ENCODE peak calls at places on chromosomes 12 and 14, in six cellular contexts. K is K562, C is endothelial cell of umbilical vein, D is MM.1S, G is PC-9, U is GM23248. S is an unnamed sample.

GRCh38 chr12:99907210-99907609 is 77.5 kb downstream of the ANKS1B start:
- DNase-seq in C (no peak), K (no peak), G (no peak), D (no peak), U (no peak), S (no peak)

GRCh38 chr12:53652366-53652765 is 23.5 kb downstream of the ATP5MC2 start:
- DNase-seq in U (peak), D (no peak), K (no peak), G (no peak), C (no peak), S (no peak)

GRCh38 chr12:94689002-94689645 is 38.8 kb upstream of the TMCC3 start:
- DNase-seq in G (no peak), U (peak), C (peak), K (no peak), D (no peak), S (no peak)

GRCh38 chr12:24554612-24555300 is 394.1 kb downstream of the BCAT1 start:
- DNase-seq in C (no peak), D (no peak), K (no peak), G (no peak), U (no peak), S (no peak)

GRCh38 chr14:68784298-68784910 is 8.5 kb downstream of the ZFP36L1 start:
- DNase-seq in C (peak), G (no peak), U (peak), D (no peak), K (no peak), S (no peak)

GRCh38 chr12:130700492-130701401 is 15.4 kb downstream of the RIMBP2 start:
- DNase-seq in C (no peak), K (no peak), D (no peak), U (no peak), G (no peak), S (no peak)

GRCh38 chr14:64465208-64465821 is at the start of gene AKAP5:
- DNase-seq in K (peak), U (peak), G (peak), D (peak), C (peak), S (peak)

GRCh38 chr14:23297878-23298277 is 4.8 kb downstream of the PPP1R3E start:
- DNase-seq in C (no peak), D (no peak), U (no peak), G (no peak), K (no peak), S (no peak)

GRCh38 chr12:108768591-108769500 is 37.5 kb upstream of the CORO1C start:
- DNase-seq in C (no peak), K (peak), U (no peak), D (peak), G (peak), S (peak)

GRCh38 chr12:105167346-105167745 is 59.8 kb downstream of the WASHC4 start:
- DNase-seq in K (no peak), U (peak), D (no peak), G (no peak), C (no peak), S (no peak)

GRCh38 chr14:49173765-49174373 is 412.3 kb downstream of the RPS29 start:
- DNase-seq in G (peak), U (peak), C (peak), K (peak), D (peak), S (peak)

GRCh38 chr12:129870796-129871195 is 33.0 kb downstream of the TMEM132D start:
- DNase-seq in G (no peak), U (no peak), K (no peak), C (no peak), D (no peak), S (peak)

GRCh38 chr12:123599310-123599709 is 2.6 kb upstream of the DDX55 start:
- DNase-seq in G (no peak), U (no peak), C (no peak), K (no peak), D (no peak), S (no peak)

GRCh38 chr12:100234166-100234565 is 32.7 kb downstream of the DEPDC4 start:
- DNase-seq in U (peak), G (peak), K (no peak), C (peak), D (no peak), S (no peak)

GRCh38 chr14:56172571-56172971 is 54.4 kb downstream of the PELI2 start:
- DNase-seq in D (no peak), K (no peak), U (peak), G (no peak), C (peak), S (no peak)

GRCh38 chr14:74913986-74914573 is 9.0 kb downstream of the RPS6KL1 start:
- DNase-seq in D (no peak), U (peak), K (no peak), G (peak), C (peak), S (peak)

GRCh38 chr12:93219947-93220346 is 157.8 kb upstream of the NUDT4 start:
- DNase-seq in K (no peak), G (no peak), D (no peak), C (no peak), U (no peak), S (no peak)

GRCh38 chr12:103830730-103831320 is 10.2 kb downstream of the NT5DC3 start:
- DNase-seq in C (no peak), K (no peak), U (no peak), D (no peak), G (no peak), S (no peak)

GRCh38 chr12:127191124-127191523 is 1075.8 kb upstream of the TMEM132C start:
- DNase-seq in C (no peak), K (no peak), G (no peak), U (peak), D (no peak), S (no peak)

GRCh38 chr14:45976001-45976400 is 675.6 kb downstream of the RPL10L start:
- DNase-seq in K (no peak), D (no peak), G (no peak), U (no peak), C (no peak), S (no peak)

GRCh38 chr12:53956914-53957536 is 2.3 kb downstream of the HOXC12 start:
- DNase-seq in C (no peak), U (no peak), K (no peak), D (no peak), G (no peak), S (no peak)

GRCh38 chr12:11178250-11178649 is 7.3 kb downstream of the SMIM10L1 start:
- DNase-seq in D (no peak), G (no peak), U (no peak), K (no peak), C (no peak), S (no peak)

GRCh38 chr14:55451950-55452349 is 11.5 kb upstream of the TBPL2 start:
- DNase-seq in K (no peak), G (no peak), C (no peak), D (no peak), U (no peak), S (no peak)

GRCh38 chr14:60327447-60328331 is 78.7 kb downstream of the PPM1A start:
- DNase-seq in C (no peak), G (peak), K (no peak), U (peak), D (peak), S (peak)

GRCh38 chr12:114185036-114185435 is 218.9 kb upstream of the RBM19 start:
- DNase-seq in U (no peak), G (no peak), D (no peak), K (no peak), C (no peak), S (no peak)
- TF ChIP-seq EZH2 in U (no peak), G (no peak), D (no peak), K (no peak), C (no peak), S (no peak)

DNA sequence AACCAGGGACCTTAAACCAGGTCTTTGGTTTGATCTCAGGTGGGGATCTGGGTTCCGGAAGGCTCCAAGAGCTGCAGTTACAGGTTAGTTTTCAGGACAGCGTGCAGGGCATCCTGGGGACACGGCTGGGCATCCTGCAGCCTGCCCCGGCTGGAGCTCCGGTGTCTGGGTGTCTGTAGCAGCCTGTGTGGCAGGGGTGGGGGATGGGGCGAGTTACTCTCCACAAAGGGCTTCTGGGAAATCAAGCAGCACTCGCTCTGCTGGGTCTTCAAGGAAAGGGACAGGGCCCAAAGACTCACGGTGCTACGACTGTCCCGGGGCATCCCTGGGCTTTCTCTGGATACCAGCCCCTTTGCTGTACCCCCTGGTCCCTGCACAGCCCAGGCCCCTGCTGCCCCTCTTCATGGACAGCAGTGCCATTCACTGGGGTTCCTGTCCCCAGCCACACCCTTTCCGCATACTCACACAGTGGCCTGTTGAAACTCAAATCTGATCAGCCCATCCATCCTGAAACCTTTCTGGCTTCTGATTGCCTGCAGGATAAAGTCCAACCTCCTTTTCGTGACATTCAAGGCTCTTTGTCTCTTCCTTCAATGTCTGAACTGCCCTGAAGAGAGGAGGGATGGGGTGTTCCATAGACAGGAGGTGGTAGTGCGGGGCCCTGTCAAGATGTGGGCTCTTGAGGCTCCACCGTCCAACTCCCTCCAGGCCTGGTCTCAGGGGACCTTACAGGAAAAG is 22.2 kb upstream of the PPP1R13B start:
- DNase-seq in K (no peak), C (no peak), G (no peak), D (no peak), U (no peak), S (no peak)
- H3K27ac ChIP-seq in K (no peak), C (no peak), G (no peak), D (no peak), U (no peak), S (no peak)

GRCh38 chr12:3251691-3252090 is 174.5 kb downstream of the TSPAN9 start:
- DNase-seq in C (no peak), G (no peak), U (no peak), D (no peak), K (no peak), S (no peak)
- TF ChIP-seq EZH2 in C (no peak), G (no peak), U (no peak), D (no peak), K (no peak), S (no peak)

GRCh38 chr12:47079894-47080724 is at the start of gene AMIGO2:
- DNase-seq in K (peak), D (no peak), G (peak), C (peak), U (peak), S (peak)

GRCh38 chr12:47080725-47081502 is 1.2 kb upstream of the AMIGO2 start:
- DNase-seq in C (peak), K (peak), G (peak), U (peak), D (no peak), S (peak)

GRCh38 chr12:47078733-47079364 is 572 bp upstream of the PCED1B start:
- DNase-seq in K (no peak), G (no peak), C (peak), D (no peak), U (peak), S (peak)

GRCh38 chr12:47078086-47078395 is 1.4 kb upstream of the PCED1B start:
- DNase-seq in C (no peak), K (no peak), G (no peak), U (no peak), D (no peak), S (no peak)

DNA sequence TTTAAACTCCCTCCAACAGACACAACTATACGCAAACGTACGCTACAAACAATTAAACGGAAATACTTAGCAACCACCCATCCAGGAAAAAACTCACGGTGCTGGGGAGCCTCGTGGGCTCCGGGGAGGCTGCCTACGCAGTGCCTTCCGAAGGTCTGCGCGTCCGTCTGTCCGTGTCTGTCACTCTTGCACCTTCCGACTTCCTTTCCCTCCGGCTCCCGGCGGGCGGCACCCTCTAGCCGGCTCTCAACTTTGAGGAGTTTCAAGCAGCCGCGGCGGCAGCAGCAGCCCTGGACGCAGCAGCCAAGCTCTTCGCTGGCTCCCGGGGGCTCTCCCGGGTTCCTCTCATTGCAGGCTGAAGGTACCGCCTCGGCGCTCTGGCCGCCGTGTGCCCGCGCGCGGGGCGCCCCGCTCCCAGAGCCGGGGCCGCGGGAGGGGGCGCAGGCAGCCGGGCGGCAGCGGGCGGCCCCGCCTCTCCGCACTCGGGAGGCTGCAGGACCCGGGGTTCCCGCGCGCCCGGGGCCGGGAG is at the start of gene PCED1B:
- DNase-seq in C (peak), K (peak), D (peak), G (peak), U (peak), S (peak)
- H3K27ac ChIP-seq in C (peak), K (peak), D (no peak), G (peak), U (peak), S (no peak)

GRCh38 chr14:24814944-24815343 is 181.0 kb upstream of the GZMB start:
- DNase-seq in G (no peak), C (no peak), D (no peak), K (no peak), U (no peak), S (no peak)

GRCh38 chr14:24813819-24814259 is 179.8 kb upstream of the GZMB start:
- DNase-seq in G (no peak), C (no peak), D (no peak), K (no peak), U (no peak), S (no peak)

GRCh38 chr14:24816011-24816928 is 182.3 kb upstream of the GZMB start:
- DNase-seq in C (no peak), K (no peak), G (no peak), D (no peak), U (peak), S (no peak)

GRCh38 chr14:24815543-24815942 is 181.6 kb upstream of the GZMB start:
- DNase-seq in D (no peak), C (no peak), G (no peak), U (no peak), K (no peak), S (no peak)

DNA sequence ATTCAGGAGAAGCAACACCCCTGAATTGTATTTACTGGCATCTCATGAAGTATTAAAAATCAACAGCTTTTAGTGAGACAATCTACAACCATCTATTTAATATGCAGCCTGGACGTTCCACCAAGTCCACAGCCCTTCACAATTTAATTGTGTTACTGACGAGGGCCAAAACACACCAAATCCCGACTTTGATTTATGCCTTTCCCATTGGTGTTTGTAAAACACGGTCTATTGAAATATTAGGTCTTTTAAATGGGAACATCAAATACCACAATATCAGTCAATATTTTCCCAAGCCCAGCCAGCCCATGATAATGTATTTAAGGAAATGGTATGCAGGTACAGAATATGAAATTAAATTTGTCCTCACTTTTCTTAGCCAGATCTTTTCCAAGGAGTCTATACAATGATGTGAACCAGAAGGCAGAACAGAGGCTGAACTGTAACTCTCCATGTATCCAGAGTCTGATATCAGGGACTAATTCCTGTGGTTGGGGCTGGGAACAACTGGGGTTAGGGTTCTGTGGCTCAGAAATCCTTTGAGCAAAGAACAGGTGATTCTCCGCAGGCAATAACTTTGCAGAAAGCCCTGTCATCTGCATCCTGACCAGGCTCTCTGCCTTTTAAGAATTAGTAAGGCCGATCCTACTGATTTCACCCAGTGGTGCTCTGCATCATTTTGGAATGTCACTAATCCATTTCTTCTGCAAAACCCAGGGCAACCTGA is 179.3 kb upstream of the GZMB start:
- DNase-seq in C (no peak), K (no peak), U (no peak), D (no peak), G (no peak), S (no peak)
- TF ChIP-seq EZH2 in C (no peak), K (no peak), U (no peak), D (no peak), G (no peak), S (no peak)

DNA sequence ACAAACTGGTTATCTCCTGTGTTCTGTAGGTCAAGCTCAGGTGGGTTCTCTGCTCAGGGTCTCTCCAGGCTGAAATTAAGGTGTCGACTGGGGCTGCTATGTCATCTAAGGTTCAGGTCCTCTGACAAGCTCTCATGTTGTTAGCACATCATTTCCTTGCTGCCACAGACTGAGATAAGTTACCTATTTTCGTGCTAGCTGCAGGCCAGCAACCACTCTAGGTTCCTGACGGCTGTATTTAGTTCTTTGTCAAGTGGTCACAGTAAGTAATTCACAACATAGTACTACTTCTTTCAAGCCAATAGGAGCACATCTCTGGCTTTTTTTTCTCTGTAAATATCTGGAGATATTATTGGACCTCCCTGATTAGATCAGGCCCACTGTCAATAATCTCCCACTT is 169.3 kb upstream of the CAND1 start:
- DNase-seq in D (no peak), C (no peak), U (no peak), K (no peak), G (no peak), S (no peak)
- H3K27ac ChIP-seq in D (no peak), C (no peak), U (no peak), K (no peak), G (no peak), S (no peak)

GRCh38 chr14:104650057-104650980 is 39.1 kb upstream of the INF2 start:
- DNase-seq in D (no peak), K (peak), C (peak), U (peak), G (peak), S (peak)
- TF ChIP-seq EZH2 in D (no peak), K (no peak), C (no peak), U (no peak), G (no peak), S (peak)

DNA sequence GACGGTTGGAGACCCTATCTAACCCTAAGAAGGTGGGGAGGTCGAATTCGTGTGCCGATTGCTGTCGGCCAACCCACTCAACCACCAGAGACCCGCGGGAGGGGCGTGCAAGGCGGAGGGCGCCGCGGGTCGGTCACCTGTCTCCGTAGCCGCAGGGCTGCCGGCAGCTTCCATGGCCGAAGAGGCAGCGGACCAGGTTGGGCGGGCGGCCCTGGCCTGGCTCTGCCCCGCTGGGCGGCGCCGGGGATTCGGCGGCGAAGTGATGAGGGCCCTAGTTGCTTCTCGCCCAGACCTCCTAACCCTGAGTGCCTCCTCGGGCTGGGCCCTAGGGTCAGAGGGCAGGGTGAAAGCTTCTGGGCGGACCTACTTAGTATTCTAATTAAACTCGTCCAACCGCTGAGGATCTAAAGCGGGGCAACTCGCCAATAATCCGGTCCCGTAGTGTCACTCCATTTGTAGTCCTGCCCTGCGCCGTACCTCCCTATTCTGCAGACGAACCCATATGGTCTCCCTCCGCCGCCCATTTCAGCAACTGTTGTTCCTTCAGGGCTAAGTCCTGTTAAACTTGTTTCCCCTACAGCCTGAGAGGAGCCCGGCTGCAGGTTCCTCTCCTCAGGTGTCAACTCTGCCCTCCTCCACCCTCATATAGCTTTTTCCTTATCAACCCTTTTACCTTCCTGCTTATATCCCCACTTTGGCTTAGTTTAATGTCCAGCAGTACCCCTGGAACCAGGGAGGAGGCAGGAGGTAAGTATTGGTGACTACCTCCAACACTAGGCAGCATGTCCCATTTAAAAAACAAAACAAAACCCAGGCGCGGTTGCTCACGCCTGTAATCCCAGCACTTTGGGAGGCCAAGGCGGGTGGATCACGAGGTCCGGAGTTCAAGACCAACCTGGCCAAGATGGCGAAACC is at the start of gene PYM1:
- DNase-seq in C (peak), D (peak), K (peak), G (peak), U (peak), S (peak)
- H3K27ac ChIP-seq in C (peak), D (peak), K (peak), G (peak), U (peak), S (peak)

GRCh38 chr12:85275359-85275758 is 4.7 kb upstream of the ALX1 start:
- DNase-seq in K (no peak), D (peak), U (no peak), C (peak), G (no peak), S (no peak)
- TF ChIP-seq EZH2 in K (no peak), D (no peak), U (no peak), C (no peak), G (no peak), S (no peak)

S was measured in neural progenitor cell.